ENCODE peak calls at places on chromosome 12, in six cellular contexts. H is lower lobe of right lung, G is coronary artery, D is heart left ventricle, L is psoas muscle, Z is activated B cell treated with CpG ODN at 0.5 μM for 24 hours. P is an unnamed sample.
A peak's percentile ranks its signal among the peaks of the same experiment; 100 is the strongest.

GRCh38 chr12:114430306-114430705 is 24.4 kb upstream of the TBX5 start:
- DNase-seq in H (no peak), G (no peak), D (no peak), L (no peak), Z (no peak), P (no peak)

GRCh38 chr12:101599311-101599710 is 4.5 kb downstream of the MYBPC1 start:
- DNase-seq in H (no peak), G (no peak), D (no peak), L (no peak), Z (no peak), P (no peak)

GRCh38 chr12:51365276-51365675 is 18.8 kb upstream of the CELA1 start:
- DNase-seq in H (no peak), G (no peak), D (no peak), L (no peak), Z (no peak), P (no peak)

GRCh38 chr12:88181881-88182280 is 39.8 kb downstream of the TMTC3 start:
- DNase-seq in H (no peak), G (no peak), D (no peak), L (no peak), Z (no peak), P (no peak)

GRCh38 chr12:78898416-78898815 is 33.8 kb downstream of the SYT1 start:
- DNase-seq in H (no peak), G (no peak), D (peak; percentile 24), L (peak; percentile 35), Z (no peak), P (no peak)

GRCh38 chr12:84497819-84498218 is 414.8 kb downstream of the SLC6A15 start:
- DNase-seq in H (no peak), G (no peak), D (no peak), L (no peak), Z (no peak), P (no peak)

GRCh38 chr12:54021432-54022013 is 6.7 kb upstream of the HOXC6 start:
- DNase-seq in H (no peak), G (no peak), D (no peak), L (peak; percentile 85), Z (no peak), P (no peak)

GRCh38 chr12:47527816-47528215 is 178.0 kb downstream of the RPAP3 start:
- DNase-seq in H (no peak), G (no peak), D (no peak), L (no peak), Z (no peak), P (no peak)

GRCh38 chr12:113271853-113272561 is 50.7 kb downstream of the TPCN1 start:
- DNase-seq in H (peak; percentile 79), G (peak; percentile 95), D (peak; percentile 79), L (peak; percentile 91), Z (no peak), P (no peak)

GRCh38 chr12:120290541-120291312 is 976 bp downstream of the RNU4-2 start:
- DNase-seq in H (peak; percentile 57), G (no peak), D (no peak), L (peak; percentile 51), Z (peak; percentile 26), P (no peak)

GRCh38 chr12:57461326-57461903 is 1.8 kb downstream of the GLI1 start:
- DNase-seq in H (no peak), G (peak; percentile 89), D (peak; percentile 84), L (peak; percentile 73), Z (peak; percentile 40), P (no peak)

GRCh38 chr12:96368233-96368632 is 32.0 kb downstream of the CDK17 start:
- DNase-seq in H (no peak), G (no peak), D (peak; percentile 37), L (no peak), Z (no peak), P (no peak)

GRCh38 chr12:21659383-21659782 is 1.7 kb upstream of the LDHB start:
- DNase-seq in H (no peak), G (no peak), D (no peak), L (no peak), Z (no peak), P (no peak)

GRCh38 chr12:81896771-81897170 is 137.6 kb upstream of the PPFIA2 start:
- DNase-seq in H (no peak), G (no peak), D (no peak), L (no peak), Z (no peak), P (no peak)

GRCh38 chr12:78101181-78101876 is 270.6 kb downstream of the NAV3 start:
- DNase-seq in H (no peak), G (no peak), D (no peak), L (no peak), Z (no peak), P (no peak)

GRCh38 chr12:56220611-56221232 is 1.0 kb downstream of the RNF41 start:
- DNase-seq in H (peak; percentile 52), G (no peak), D (no peak), L (no peak), Z (peak; percentile 21), P (no peak)

GRCh38 chr12:52148541-52149181 is 43.2 kb downstream of the KRT80 start:
- DNase-seq in H (peak; percentile 87), G (no peak), D (no peak), L (no peak), Z (no peak), P (no peak)

GRCh38 chr12:100959481-100959880 is 164.9 kb downstream of the ANO4 start:
- DNase-seq in H (no peak), G (no peak), D (no peak), L (no peak), Z (no peak), P (no peak)

GRCh38 chr12:91180577-91180976 is 2.0 kb downstream of the DCN start:
- DNase-seq in H (no peak), G (no peak), D (no peak), L (no peak), Z (no peak), P (no peak)

GRCh38 chr12:115456946-115457689 is 773.1 kb upstream of the TBX3 start:
- DNase-seq in H (no peak), G (no peak), D (no peak), L (no peak), Z (no peak), P (no peak)
- TF ChIP-seq CTCF in H (no peak), G (no peak), D (no peak), L (no peak), Z (no peak), P (no peak)

DNA sequence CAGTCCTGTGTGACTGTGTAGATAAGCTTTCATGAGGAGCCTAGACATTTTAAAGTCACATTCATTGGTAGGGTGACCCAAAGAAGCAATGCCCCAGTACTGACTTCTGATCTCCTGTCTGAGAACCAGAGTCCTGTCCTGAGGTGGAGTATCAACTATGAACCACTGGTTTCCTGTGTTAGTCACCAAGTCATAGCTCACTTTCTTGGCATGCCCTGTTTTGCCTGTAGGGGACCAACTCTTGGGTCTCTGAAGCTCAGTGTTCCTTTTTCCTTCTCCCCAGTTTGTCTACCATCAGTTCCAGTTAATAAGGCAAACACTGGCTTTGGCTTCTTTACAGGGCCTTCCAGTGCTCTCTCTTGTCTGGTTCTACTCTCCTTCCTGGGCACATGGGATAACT is 97.4 kb downstream of the C12orf75 start:
- DNase-seq in H (no peak), G (no peak), D (no peak), L (no peak), Z (no peak), P (no peak)
- TF ChIP-seq CTCF in H (no peak), G (no peak), D (no peak), L (no peak), Z (no peak), P (peak; percentile 17)

DNA sequence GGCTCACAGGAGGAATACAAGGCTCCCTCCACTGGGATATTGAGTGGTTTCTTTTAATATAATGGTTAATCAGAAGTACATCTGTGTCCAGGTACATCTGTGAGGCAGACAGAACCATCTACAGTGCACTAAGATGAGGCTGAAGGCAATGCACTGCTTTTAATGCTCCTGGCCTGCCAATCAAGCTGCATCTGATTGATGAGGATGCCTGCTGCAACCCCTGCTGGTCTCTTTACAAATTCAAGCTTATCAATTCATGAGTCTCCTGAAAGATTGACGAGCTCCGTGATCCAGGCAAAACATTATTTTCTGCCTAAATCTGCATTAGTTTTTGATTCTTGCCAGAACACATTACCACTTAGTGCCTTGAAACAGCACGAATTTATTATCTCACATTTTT is 1139.1 kb downstream of the AACS start:
- DNase-seq in H (no peak), G (no peak), D (no peak), L (no peak), Z (no peak), P (no peak)
- TF ChIP-seq CTCF in H (no peak), G (no peak), D (no peak), L (no peak), Z (no peak), P (no peak)

GRCh38 chr12:29234965-29235364 is 85.9 kb downstream of the FAR2 start:
- DNase-seq in H (no peak), G (no peak), D (no peak), L (no peak), Z (no peak), P (no peak)
- TF ChIP-seq CTCF in H (no peak), G (no peak), D (no peak), L (no peak), Z (no peak), P (no peak)

GRCh38 chr12:104985206-104985605 is 910 bp upstream of the NOPCHAP1 start:
- DNase-seq in H (no peak), G (no peak), D (no peak), L (no peak), Z (no peak), P (no peak)
- TF ChIP-seq CTCF in H (no peak), G (no peak), D (no peak), L (no peak), Z (no peak), P (no peak)

DNA sequence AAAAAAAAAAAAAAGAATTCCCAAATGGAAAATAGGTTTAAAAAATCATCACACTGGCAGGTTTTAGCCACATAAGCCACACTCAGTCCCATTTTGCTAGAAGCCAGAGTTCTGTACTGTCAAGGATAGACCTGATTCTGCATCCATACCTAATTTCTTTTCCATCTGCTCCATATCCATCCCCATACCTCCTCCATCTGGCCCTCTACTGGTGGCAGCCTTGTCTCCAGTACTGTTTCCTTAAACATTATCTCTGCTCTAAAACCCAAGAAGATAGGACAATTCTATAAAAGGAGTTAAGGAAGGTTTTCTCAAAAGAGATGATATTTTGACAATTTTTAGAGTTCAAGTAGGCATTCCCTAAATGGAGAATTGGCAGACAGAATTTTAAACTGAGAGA is 26.0 kb upstream of the RXYLT1 start:
- DNase-seq in H (no peak), G (no peak), D (no peak), L (no peak), Z (no peak), P (no peak)
- TF ChIP-seq CTCF in H (no peak), G (no peak), D (no peak), L (no peak), Z (no peak), P (no peak)

GRCh38 chr12:98275131-98275475 is 240.3 kb upstream of the TMPO start:
- DNase-seq in H (no peak), G (no peak), D (no peak), L (no peak), Z (no peak), P (no peak)

GRCh38 chr12:98274430-98275130 is 240.8 kb upstream of the TMPO start:
- DNase-seq in H (no peak), G (no peak), D (no peak), L (no peak), Z (no peak), P (no peak)
- TF ChIP-seq CTCF in H (no peak), G (no peak), D (no peak), L (no peak), Z (no peak), P (no peak)

P was measured in osteocyte.